ENCODE peak calls at places on chromosome 5, in eight cellular contexts. M is Karpas-422; P is CD8-positive, alpha-beta memory T cell; F is GM23248; B is lung; K is DND-41; W is CD4-positive, alpha-beta memory T cell; A is ovary. I is an unnamed sample.

GRCh38 chr5:91024727-91025126 is 358.4 kb downstream of the ARRDC3 start:
- DNase-seq in M (no peak), P (no peak), F (no peak), B (no peak), K (no peak), W (no peak), A (no peak), I (no peak)

GRCh38 chr5:10479226-10479721 is 37.6 kb downstream of the ROPN1L start:
- DNase-seq in M (no peak), P (no peak), F (peak; percentile 88), B (peak; percentile 39), K (no peak), W (no peak), A (no peak), I (no peak)

GRCh38 chr5:55821731-55822512 is 29.2 kb upstream of the IL31RA start:
- DNase-seq in M (no peak), P (no peak), F (peak; percentile 39), B (no peak), K (no peak), W (peak; percentile 4), A (peak; percentile 46), I (no peak)

GRCh38 chr5:758698-759053 is 25.9 kb downstream of the ZDHHC11B start:
- DNase-seq in M (no peak), P (no peak), F (no peak), B (no peak), K (no peak), W (no peak), A (peak; percentile 38), I (no peak)

GRCh38 chr5:42666821-42667325 is 89.7 kb upstream of the CCDC152 start:
- DNase-seq in M (no peak), P (no peak), F (no peak), B (no peak), K (no peak), W (no peak), A (no peak), I (no peak)

GRCh38 chr5:157473383-157474370 is 13.7 kb downstream of the NIPAL4 start:
- DNase-seq in M (no peak), P (no peak), F (peak; percentile 69), B (no peak), K (no peak), W (no peak), A (no peak), I (no peak)

GRCh38 chr5:118519466-118519865 is 468.9 kb downstream of the DTWD2 start:
- DNase-seq in M (no peak), P (no peak), F (no peak), B (no peak), K (no peak), W (no peak), A (no peak), I (no peak)

GRCh38 chr5:123670981-123671557 is 159.1 kb downstream of the CSNK1G3 start:
- DNase-seq in M (peak; percentile 91), P (no peak), F (peak; percentile 51), B (peak; percentile 44), K (peak; percentile 49), W (peak; percentile 23), A (peak; percentile 38), I (peak; percentile 16)

GRCh38 chr5:30956251-30956650 is 237.2 kb upstream of the CDH6 start:
- DNase-seq in M (no peak), P (no peak), F (no peak), B (no peak), K (no peak), W (no peak), A (no peak), I (no peak)

GRCh38 chr5:127352068-127352467 is 61.5 kb downstream of the MEGF10 start:
- DNase-seq in M (no peak), P (no peak), F (no peak), B (no peak), K (no peak), W (no peak), A (no peak), I (no peak)

GRCh38 chr5:133705331-133705730 is 93.0 kb upstream of the FSTL4 start:
- DNase-seq in M (no peak), P (no peak), F (no peak), B (no peak), K (no peak), W (no peak), A (no peak), I (no peak)

GRCh38 chr5:2317540-2317939 is 433.9 kb downstream of the IRX2 start:
- DNase-seq in M (no peak), P (no peak), F (no peak), B (no peak), K (no peak), W (no peak), A (no peak), I (no peak)
- H3K27ac ChIP-seq in M (no peak overlapping the region), P (no peak overlapping the region), F (no peak overlapping the region), B (no peak overlapping the region), K (no peak overlapping the region), W (no peak overlapping the region), A (no peak overlapping the region), I (no peak overlapping the region)

DNA sequence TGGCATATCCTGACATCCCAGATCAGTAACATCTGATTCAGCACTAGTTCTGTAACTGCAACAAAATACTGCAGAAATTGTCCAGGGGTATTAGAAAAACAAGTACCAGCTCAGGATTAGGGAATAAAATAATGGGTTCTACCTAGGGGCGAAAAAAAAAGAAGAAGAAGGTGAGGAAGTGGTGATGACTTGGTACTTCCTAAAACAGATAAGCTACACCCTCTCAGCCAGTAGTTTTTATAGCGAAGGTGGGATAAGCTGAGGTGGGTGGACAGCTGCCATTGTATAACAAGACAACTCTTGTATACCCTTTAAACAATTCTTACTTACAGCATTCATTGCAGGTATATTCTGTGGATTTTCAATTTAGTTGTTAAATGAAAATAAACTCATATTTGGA is 19.1 kb downstream of the RAPGEF6 start:
- DNase-seq in M (no peak), P (no peak), F (no peak), B (no peak), K (no peak), W (no peak), A (no peak), I (no peak)
- H3K9me3 ChIP-seq in M (no peaks in the 10 kb centered on the region), P (no peaks in the 10 kb centered on the region), F (no peaks in the 10 kb centered on the region), B (no peaks in the 10 kb centered on the region), K (no peaks in the 10 kb centered on the region), W (no peaks in the 10 kb centered on the region), A (no peaks in the 10 kb centered on the region), I (no peaks in the 10 kb centered on the region)

GRCh38 chr5:68269820-68270219 is 54.3 kb downstream of the PIK3R1 start:
- DNase-seq in M (no peak), P (no peak), F (no peak), B (no peak), K (no peak), W (no peak), A (no peak), I (no peak)
- H3K27ac ChIP-seq in M (no peak overlapping the region), P (no peak overlapping the region), F (no peak overlapping the region), B (no peak overlapping the region), K (peak overlapping the region; percentile 11), W (no peak overlapping the region), A (no peak overlapping the region), I (no peak overlapping the region)

GRCh38 chr5:98911221-98912040 is 17.4 kb downstream of the CHD1 start:
- DNase-seq in M (no peak), P (no peak), F (no peak), B (no peak), K (no peak), W (no peak), A (no peak), I (no peak)
- H3K9me3 ChIP-seq in M (no peaks in the 10 kb centered on the region), P (no peaks in the 10 kb centered on the region), F (no peaks in the 10 kb centered on the region), B (no peaks in the 10 kb centered on the region), K (no peaks in the 10 kb centered on the region), W (no peaks in the 10 kb centered on the region), A (no peaks in the 10 kb centered on the region), I (no peaks in the 10 kb centered on the region)

DNA sequence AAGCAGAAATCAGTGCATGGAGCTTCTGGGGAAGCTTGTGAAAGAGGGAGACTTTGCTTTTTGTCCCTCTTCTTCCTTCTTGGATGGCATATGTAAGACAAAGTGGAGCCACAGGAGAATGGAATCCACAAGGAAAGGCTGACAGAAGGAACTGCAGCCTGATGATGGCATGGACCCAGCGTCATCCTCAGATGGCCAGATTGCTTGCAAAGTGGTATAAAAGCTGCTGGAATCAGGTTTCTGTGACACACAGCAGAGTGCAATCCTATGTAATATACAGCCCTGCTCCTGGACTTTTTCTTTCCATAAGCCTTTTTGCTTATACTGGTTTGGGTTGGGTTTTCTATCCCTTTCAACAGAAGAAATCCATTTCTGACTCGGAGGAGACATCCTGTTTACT is 31.5 kb upstream of the SPARC start:
- DNase-seq in M (no peak), P (no peak), F (peak; percentile 88), B (no peak), K (no peak), W (no peak), A (no peak), I (no peak)
- H3K27ac ChIP-seq in M (no peak overlapping the region), P (no peak overlapping the region), F (peak overlapping the region; percentile 97), B (no peak overlapping the region), K (no peak overlapping the region), W (no peak overlapping the region), A (no peak overlapping the region), I (no peak overlapping the region)

GRCh38 chr5:110225949-110226348 is 500.5 kb downstream of the TMEM232 start:
- DNase-seq in M (no peak), P (no peak), F (no peak), B (no peak), K (no peak), W (no peak), A (no peak), I (no peak)
- H3K9me3 ChIP-seq in M (peaks cover 19% of the 10 kb centered on the region), P (no peaks in the 10 kb centered on the region), F (peaks cover 9% of the 10 kb centered on the region), B (peaks cover 10% of the 10 kb centered on the region), K (peaks cover 29% of the 10 kb centered on the region), W (no peaks in the 10 kb centered on the region), A (peaks cover 6% of the 10 kb centered on the region), I (peaks cover 30% of the 10 kb centered on the region)

GRCh38 chr5:141565826-141566575 is 52.8 kb downstream of the DIAPH1 start:
- DNase-seq in M (no peak), P (no peak), F (peak; percentile 65), B (no peak), K (no peak), W (no peak), A (no peak), I (no peak)
- H3K27ac ChIP-seq in M (peak overlapping the region; percentile 28), P (no peak overlapping the region), F (peak overlapping the region; percentile 68), B (no peak overlapping the region), K (no peak overlapping the region), W (peak overlapping the region; percentile 32), A (no peak overlapping the region), I (no peak overlapping the region)

I was measured in CD4-positive, alpha-beta T cell.